ENCODE peak calls at places on chromosome 6, in six cellular contexts. H is HFFc6; T is activated naive CD8-positive, alpha-beta T cell treated with anti-CD3 and anti-CD28 coated beads, Interleukin-2, amount 50 U/mL, for 16 hours; U is H54; M is AG09309; F is A549. D is an unnamed sample.

GRCh38 chr6:4319992-4320683 is 184.8 kb upstream of the ECI2 start:
- DNase-seq in F (no peak), H (peak), U (no peak), M (no peak), T (no peak), D (no peak)

GRCh38 chr6:35081426-35081851 is 59.7 kb downstream of the TCP11 start:
- DNase-seq in T (no peak), H (no peak), M (no peak), U (no peak), F (no peak), D (no peak)

GRCh38 chr6:158286413-158286812 is 25.9 kb upstream of the TULP4 start:
- DNase-seq in F (no peak), U (no peak), M (peak), H (peak), T (no peak), D (peak)

GRCh38 chr6:154448448-154449096 is 61.9 kb downstream of the CNKSR3 start:
- DNase-seq in M (peak), U (no peak), T (no peak), F (peak), H (peak), D (no peak)

GRCh38 chr6:158926429-158926828 is 73.6 kb downstream of the RSPH3 start:
- DNase-seq in M (peak), T (no peak), U (no peak), F (no peak), H (peak), D (peak)

GRCh38 chr6:111552241-111552744 is 53.4 kb downstream of the TRAF3IP2 start:
- DNase-seq in M (peak), H (peak), U (peak), T (no peak), F (no peak), D (peak)

GRCh38 chr6:52640170-52640569 is 30.7 kb upstream of the TMEM14A start:
- DNase-seq in M (no peak), H (no peak), T (no peak), F (no peak), U (no peak), D (no peak)

GRCh38 chr6:141203902-141204575 is 928.7 kb upstream of the GJE1 start:
- DNase-seq in U (no peak), M (peak), F (no peak), T (no peak), H (peak), D (peak)

GRCh38 chr6:107600111-107600510 is 110.2 kb downstream of the SOBP start:
- DNase-seq in T (no peak), M (no peak), U (no peak), F (no peak), H (no peak), D (no peak)

GRCh38 chr6:14337157-14337556 is 219.6 kb downstream of the CD83 start:
- DNase-seq in H (no peak), F (no peak), M (peak), T (no peak), U (no peak), D (no peak)

GRCh38 chr6:168605964-168606363 is 165.0 kb downstream of the SMOC2 start:
- DNase-seq in U (no peak), T (no peak), F (no peak), H (no peak), M (no peak), D (no peak)

GRCh38 chr6:48474136-48474535 is 363.1 kb upstream of the PTCHD4 start:
- DNase-seq in H (no peak), T (no peak), U (no peak), F (no peak), M (no peak), D (no peak)

GRCh38 chr6:152459245-152459644 is 177.9 kb downstream of the SYNE1 start:
- DNase-seq in U (no peak), F (no peak), M (no peak), T (no peak), H (no peak), D (no peak)

GRCh38 chr6:11711644-11711993 is 67.0 kb downstream of the ADTRP start:
- DNase-seq in M (no peak), U (no peak), F (no peak), T (peak), H (no peak), D (no peak)

GRCh38 chr6:49551126-49551865 is 828 bp downstream of the C6orf141 start:
- DNase-seq in H (no peak), M (no peak), U (peak), T (no peak), F (no peak), D (no peak)

GRCh38 chr6:151034825-151035781 is 169.6 kb downstream of the MTHFD1L start:
- DNase-seq in T (no peak), M (no peak), F (no peak), U (no peak), H (no peak), D (no peak)

GRCh38 chr6:39076993-39077535 is 28.5 kb downstream of the GLP1R start:
- DNase-seq in T (no peak), H (no peak), U (no peak), M (no peak), F (no peak), D (no peak)

GRCh38 chr6:22892452-22892851 is 323.1 kb downstream of the HDGFL1 start:
- DNase-seq in U (peak), F (peak), T (no peak), M (peak), H (peak), D (peak)

GRCh38 chr6:84346372-84346771 is 118.9 kb upstream of the CEP162 start:
- DNase-seq in T (no peak), H (no peak), M (no peak), U (no peak), F (no peak), D (no peak)

GRCh38 chr6:16728513-16729182 is 32.6 kb downstream of the ATXN1 start:
- DNase-seq in T (no peak), F (no peak), H (no peak), U (no peak), M (no peak), D (no peak)

GRCh38 chr6:44738652-44739141 is 351.2 kb downstream of the CDC5L start:
- DNase-seq in H (peak), F (no peak), M (no peak), U (no peak), T (no peak), D (no peak)

GRCh38 chr6:52843600-52843999 is 3.0 kb upstream of the GSTA5 start:
- DNase-seq in M (no peak), F (no peak), T (no peak), U (no peak), H (no peak), D (no peak)

GRCh38 chr6:103675807-103676406 is 1183.8 kb downstream of the HACE1 start:
- DNase-seq in H (no peak), U (peak), T (no peak), F (no peak), M (no peak), D (no peak)

GRCh38 chr6:116672306-116672705 is 3.7 kb upstream of the ZUP1 start:
- DNase-seq in H (no peak), U (no peak), F (no peak), T (no peak), M (no peak), D (no peak)

GRCh38 chr6:111711476-111711875 is 105.8 kb upstream of the TRAF3IP2 start:
- DNase-seq in H (no peak), F (no peak), M (no peak), U (no peak), T (no peak), D (no peak)

GRCh38 chr6:99282479-99283062 is 66.9 kb downstream of the FAXC start:
- DNase-seq in F (no peak), U (peak), M (no peak), H (peak), T (no peak), D (no peak)

GRCh38 chr6:28838289-28838633 is 85.5 kb downstream of the TRIM27 start:
- DNase-seq in U (no peak), T (peak), H (peak), M (peak), F (no peak), D (peak)

GRCh38 chr6:24766685-24767462 is 7.9 kb upstream of the GMNN start:
- DNase-seq in H (peak), F (peak), T (no peak), U (peak), M (no peak), D (no peak)

GRCh38 chr6:113668712-113669408 is 188.3 kb upstream of the MARCKS start:
- DNase-seq in H (no peak), M (no peak), F (no peak), U (no peak), T (no peak), D (no peak)

GRCh38 chr6:36853325-36853724 is 14.1 kb upstream of the CPNE5 start:
- DNase-seq in F (no peak), H (peak), T (no peak), U (peak), M (peak), D (peak)

GRCh38 chr6:16471222-16471784 is 232.9 kb downstream of the GMPR start:
- DNase-seq in F (no peak), M (no peak), U (no peak), T (no peak), H (no peak), D (no peak)

GRCh38 chr6:78062993-78063392 is 410.2 kb downstream of the MEI4 start:
- DNase-seq in T (no peak), F (no peak), U (no peak), M (no peak), H (no peak), D (no peak)

GRCh38 chr6:170212956-170213636 is 77.8 kb downstream of the DLL1 start:
- DNase-seq in F (no peak), U (no peak), M (no peak), H (no peak), T (no peak), D (no peak)

GRCh38 chr6:52104979-52105378 is 17.6 kb upstream of the PKHD1 start:
- DNase-seq in T (no peak), H (no peak), U (no peak), M (no peak), F (no peak), D (no peak)